ENCODE peak calls at places on chromosome 9, in four cellular contexts. P is left ventricle myocardium inferior, Y is BE2C, M is mammary epithelial cell. N is an unnamed sample. For H3K36me3, the result is how much of the 10 kb centered on the place peaks cover.

GRCh38 chr9:133685653-133686504 is 49.7 kb downstream of the DBH start:
- DNase-seq in P (peak), Y (no peak), M (no peak), N (no peak)

GRCh38 chr9:95049761-95050160 is 267.7 kb downstream of the FANCC start:
- DNase-seq in P (no peak), Y (no peak), M (no peak), N (peak)

GRCh38 chr9:70080481-70081119 is 37.0 kb downstream of the MAMDC2 start:
- DNase-seq in P (no peak), Y (no peak), M (peak), N (no peak)

GRCh38 chr9:133942206-133942975 is 49.7 kb downstream of the VAV2 start:
- DNase-seq in P (peak), Y (peak), M (no peak), N (no peak)

GRCh38 chr9:127168756-127169506 is 46.5 kb upstream of the ANGPTL2 start:
- DNase-seq in P (no peak), Y (no peak), M (no peak), N (no peak)

GRCh38 chr9:29393064-29393463 is 1819.8 kb upstream of the C9orf72 start:
- DNase-seq in P (no peak), Y (no peak), M (no peak), N (no peak)

GRCh38 chr9:83701769-83702168 is 6.0 kb downstream of the UBQLN1 start:
- DNase-seq in P (no peak), Y (no peak), M (peak), N (peak)

GRCh38 chr9:36991516-36992134 is 42.4 kb downstream of the PAX5 start:
- DNase-seq in P (no peak), Y (peak), M (peak), N (no peak)

GRCh38 chr9:109627042-109627441 is 128.9 kb upstream of the PTPN3 start:
- DNase-seq in P (peak), Y (no peak), M (no peak), N (peak)

GRCh38 chr9:99947395-99947794 is 40.9 kb downstream of the STX17 start:
- DNase-seq in P (no peak), Y (no peak), M (no peak), N (no peak)

GRCh38 chr9:9214052-9214451 is 1398.8 kb downstream of the PTPRD start:
- DNase-seq in P (no peak), Y (no peak), M (no peak), N (no peak)

GRCh38 chr9:124779368-124780059 is 2.6 kb downstream of the OLFML2A start:
- DNase-seq in P (no peak), Y (no peak), M (peak), N (peak)

GRCh38 chr9:122051401-122052346 is 41.4 kb downstream of the TTLL11 start:
- DNase-seq in P (no peak), Y (no peak), M (peak), N (peak)

GRCh38 chr9:93276973-93277372 is 93.0 kb downstream of the WNK2 start:
- DNase-seq in P (no peak), Y (no peak), M (no peak), N (no peak)

GRCh38 chr9:2307480-2307879 is 292.3 kb downstream of the SMARCA2 start:
- DNase-seq in P (no peak), Y (no peak), M (peak), N (peak)

GRCh38 chr9:92988215-92988731 is 41.0 kb downstream of the FGD3 start:
- DNase-seq in P (no peak), Y (no peak), M (peak), N (no peak)

GRCh38 chr9:2260401-2261306 is 245.5 kb downstream of the SMARCA2 start:
- DNase-seq in P (no peak), Y (peak), M (peak), N (peak)

GRCh38 chr9:77325058-77325457 is 147.7 kb downstream of the VPS13A start:
- DNase-seq in P (no peak), Y (no peak), M (no peak), N (no peak)

GRCh38 chr9:120399940-120400339 is 180.0 kb downstream of the CDK5RAP2 start:
- DNase-seq in P (no peak), Y (no peak), M (no peak), N (no peak)

GRCh38 chr9:120403543-120403856 is 176.5 kb downstream of the CDK5RAP2 start:
- DNase-seq in P (no peak), Y (no peak), M (no peak), N (no peak)

GRCh38 chr9:120405860-120406259 is 174.1 kb downstream of the CDK5RAP2 start:
- DNase-seq in P (no peak), Y (no peak), M (no peak), N (no peak)

GRCh38 chr9:120405134-120405533 is 174.8 kb downstream of the CDK5RAP2 start:
- DNase-seq in P (no peak), Y (no peak), M (no peak), N (no peak)

GRCh38 chr9:120402741-120403542 is 177.0 kb downstream of the CDK5RAP2 start:
- DNase-seq in P (no peak), Y (no peak), M (peak), N (peak)
- H3K36me3 ChIP-seq in P (half or more), Y (half or more), M (under half), N (half or more)

DNA sequence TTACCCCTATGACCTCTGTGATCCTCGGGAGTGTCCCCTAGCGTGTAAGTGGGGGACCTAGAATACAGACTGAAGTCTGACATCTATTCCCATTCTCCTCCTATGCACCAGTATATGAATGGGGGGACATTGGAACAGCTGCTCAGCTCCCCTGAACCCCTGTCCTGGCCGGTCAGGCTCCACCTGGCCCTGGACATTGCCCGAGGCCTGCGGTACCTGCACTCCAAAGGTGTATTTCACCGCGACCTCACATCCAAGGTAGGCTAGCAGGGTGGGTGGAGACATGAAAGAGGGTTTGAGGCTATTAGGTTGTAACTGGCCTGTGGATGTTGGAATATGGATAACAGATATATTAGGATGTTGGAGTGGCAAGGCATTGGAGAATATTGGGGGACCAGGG is 1.7 kb downstream of the TESK1 start:
- DNase-seq in P (no peak), Y (no peak), M (no peak), N (no peak)
- H3K4me3 ChIP-seq in P (peak), Y (no peak), M (no peak), N (peak)

DNA sequence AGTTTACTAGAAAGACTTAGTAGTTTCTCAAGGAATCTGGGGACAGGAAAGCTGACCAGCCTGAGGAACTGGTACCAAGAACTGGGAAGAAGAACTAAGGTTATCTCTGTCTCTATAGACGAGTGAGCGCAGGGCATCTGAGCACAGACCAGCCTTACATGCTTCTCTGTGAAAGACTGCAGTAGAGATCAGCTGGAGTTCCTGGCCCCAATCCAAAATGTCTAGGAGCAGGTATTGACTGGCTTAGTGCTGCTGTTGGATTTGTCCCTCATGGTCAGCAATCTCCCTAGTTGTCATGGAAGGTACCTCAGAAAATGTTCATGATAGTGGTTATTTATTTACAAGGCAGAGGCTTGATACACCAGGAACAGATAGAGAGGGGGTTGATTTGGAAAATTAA is 13.3 kb downstream of the NUP214 start:
- DNase-seq in P (no peak), Y (no peak), M (no peak), N (no peak)
- H3K36me3 ChIP-seq in P (half or more), Y (half or more), M (under half), N (half or more)

DNA sequence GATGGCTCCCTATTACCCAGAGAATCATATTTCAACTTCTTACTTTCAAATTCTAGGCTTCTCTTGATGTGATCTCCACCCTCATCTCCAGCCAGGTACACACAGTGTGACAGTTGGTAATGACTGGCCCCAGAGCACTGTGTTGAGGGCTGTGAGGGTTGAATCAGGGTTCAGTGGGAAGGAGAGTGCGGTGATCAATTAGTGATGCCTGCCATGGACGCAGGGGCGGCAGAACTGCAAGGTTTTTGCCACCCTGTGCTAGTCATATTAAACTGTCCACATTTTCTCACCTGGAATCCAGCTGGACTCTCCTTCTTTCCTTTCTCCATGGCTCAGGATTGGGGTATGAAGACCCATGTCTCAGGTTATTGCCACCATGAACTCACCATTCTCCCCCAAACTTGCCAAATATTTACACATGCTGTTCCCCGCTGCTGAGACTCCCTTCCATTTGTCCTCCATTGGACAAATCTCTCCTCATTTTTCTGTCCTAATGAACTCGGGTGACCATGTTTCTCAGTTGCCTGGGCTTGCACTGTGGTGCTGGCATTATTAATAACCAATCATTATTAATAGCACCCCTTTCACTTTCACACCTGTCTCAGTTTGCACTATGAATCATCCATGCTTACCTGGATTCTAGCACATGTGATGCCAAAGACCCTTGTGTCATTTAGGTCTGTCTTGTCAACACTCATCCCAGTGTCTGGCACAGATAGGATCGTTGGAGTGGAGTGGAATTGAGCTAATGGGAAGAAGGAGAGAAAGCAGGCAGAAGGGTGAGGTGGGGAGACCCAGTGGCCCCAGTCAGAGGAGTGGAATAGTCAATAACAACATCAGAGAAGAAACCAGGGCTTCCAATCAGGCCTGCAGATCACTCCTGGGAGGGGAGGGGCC is 33.9 kb upstream of the CRB2 start:
- DNase-seq in P (no peak), Y (no peak), M (no peak), N (no peak)
- H3K4me3 ChIP-seq in P (no peak), Y (no peak), M (no peak), N (no peak)

GRCh38 chr9:120453792-120454191 is 126.2 kb downstream of the CDK5RAP2 start:
- DNase-seq in P (no peak), Y (no peak), M (no peak), N (no peak)

GRCh38 chr9:120452631-120453030 is 127.3 kb downstream of the CDK5RAP2 start:
- DNase-seq in P (no peak), Y (no peak), M (no peak), N (no peak)

GRCh38 chr9:120456218-120456617 is 123.7 kb downstream of the CDK5RAP2 start:
- DNase-seq in P (no peak), Y (no peak), M (no peak), N (no peak)

DNA sequence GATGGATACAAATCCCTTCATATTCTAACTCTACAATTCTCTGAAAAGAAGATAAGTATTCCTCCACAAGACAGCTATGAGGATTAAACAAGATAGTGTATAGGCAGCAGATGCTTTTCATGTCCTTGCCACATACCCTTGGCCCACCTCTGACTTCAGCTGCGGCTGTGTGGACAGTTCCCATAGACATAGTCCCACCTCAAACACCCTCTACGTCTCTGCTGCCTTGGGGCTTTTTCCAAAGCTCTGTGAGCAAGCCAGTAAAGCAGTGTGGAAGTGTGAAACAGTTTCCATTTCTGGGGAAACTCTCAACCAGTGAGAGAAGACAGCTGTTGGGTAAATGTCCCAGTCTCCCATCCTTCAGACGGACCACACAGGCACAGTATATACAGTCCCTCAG is 125.5 kb downstream of the CDK5RAP2 start:
- DNase-seq in P (no peak), Y (no peak), M (no peak), N (no peak)
- H3K36me3 ChIP-seq in P (half or more), Y (under half), M (under half), N (under half)

GRCh38 chr9:131237931-131238401 is 38.3 kb downstream of the FAM78A start:
- DNase-seq in P (peak), Y (peak), M (peak), N (peak)
- H3K4me3 ChIP-seq in P (peak), Y (no peak), M (no peak), N (peak)

GRCh38 chr9:21523021-21524014 is 41.2 kb upstream of the IFNE start:
- DNase-seq in P (no peak), Y (no peak), M (no peak), N (no peak)
- H3K36me3 ChIP-seq in P (under half), Y (under half), M (under half), N (under half)

GRCh38 chr9:123637940-123638634 is 282.1 kb downstream of the CRB2 start:
- DNase-seq in P (no peak), Y (no peak), M (no peak), N (no peak)
- H3K4me3 ChIP-seq in P (no peak), Y (no peak), M (no peak), N (peak)

GRCh38 chr9:33309903-33310302 is 19.6 kb downstream of the NFX1 start:
- DNase-seq in P (no peak), Y (no peak), M (no peak), N (no peak)

GRCh38 chr9:33306037-33306436 is 15.7 kb downstream of the NFX1 start:
- DNase-seq in P (no peak), Y (no peak), M (no peak), N (no peak)

GRCh38 chr9:33300546-33300945 is 10.2 kb downstream of the NFX1 start:
- DNase-seq in P (no peak), Y (no peak), M (no peak), N (no peak)

GRCh38 chr9:33307067-33307466 is 16.8 kb downstream of the NFX1 start:
- DNase-seq in P (no peak), Y (no peak), M (no peak), N (no peak)

GRCh38 chr9:33304367-33304766 is 14.1 kb downstream of the NFX1 start:
- DNase-seq in P (no peak), Y (no peak), M (no peak), N (no peak)
- H3K36me3 ChIP-seq in P (half or more), Y (half or more), M (half or more), N (half or more)

N was measured in adipocyte.